ENCODE peak calls at places on chromosomes 12 and 14, in ten cellular contexts. R is cerebellum; X is stimulated activated naive B cell treated with anti-CD40 and anti-IgM and Interleukin-4, amounts not matched to agents 10 μg/mL and 1 μg/mL and 100 μg/mL, for 72 hours; F is effector memory CD8-positive, alpha-beta T cell; B is NCI-H510A treated with DMSO at 0.1 percent for 48 hours; Y is A549; P is foreskin fibroblast; U is HCEC 1CT; G is left ventricle myocardium inferior; E is iPS-NIHi11. M is an unnamed sample.

GRCh38 chr14:41476526-41476925 is 130.2 kb upstream of the LRFN5 start:
- DNase-seq in F (no peak), R (no peak), Y (no peak), U (no peak), E (no peak), G (no peak), X (no peak), B (no peak), P (no peak), M (no peak)

GRCh38 chr12:128959931-128960330 is 106.7 kb downstream of the GLT1D1 start:
- DNase-seq in Y (no peak), G (no peak), P (no peak), B (peak), E (no peak), U (no peak), X (no peak), F (no peak), R (no peak), M (peak)

GRCh38 chr14:59280961-59281360 is 92.5 kb downstream of the DAAM1 start:
- DNase-seq in R (no peak), G (no peak), Y (no peak), B (no peak), E (no peak), P (no peak), X (no peak), U (no peak), F (no peak), M (no peak)

GRCh38 chr12:7241404-7242005 is 52.0 kb downstream of the PEX5 start:
- DNase-seq in B (no peak), R (no peak), G (no peak), Y (no peak), F (no peak), X (no peak), P (peak), U (peak), E (no peak), M (no peak)

GRCh38 chr12:94872671-94873367 is 130.7 kb downstream of the NDUFA12 start:
- DNase-seq in R (peak), B (peak), F (no peak), X (peak), G (no peak), Y (no peak), U (no peak), E (peak), P (no peak), M (no peak)

GRCh38 chr14:34461334-34462131 is 507 bp downstream of the SPTSSA start:
- DNase-seq in F (no peak), B (peak), P (peak), R (peak), U (peak), E (peak), Y (peak), X (peak), G (peak), M (peak)

GRCh38 chr14:73784988-73785313 is 66.7 kb upstream of the PTGR2 start:
- DNase-seq in G (no peak), F (no peak), P (no peak), E (no peak), Y (no peak), U (no peak), X (no peak), R (no peak), B (no peak), M (no peak)

GRCh38 chr12:115886666-115887065 is 390.8 kb downstream of the MED13L start:
- DNase-seq in F (no peak), G (no peak), Y (no peak), P (no peak), B (no peak), X (no peak), E (no peak), R (no peak), U (no peak), M (no peak)

GRCh38 chr12:25052191-25053020 is 103.5 kb upstream of the BCAT1 start:
- DNase-seq in U (no peak), E (no peak), G (no peak), F (peak), P (no peak), B (no peak), R (no peak), X (peak), Y (no peak), M (no peak)

GRCh38 chr12:105741786-105742566 is 396.8 kb downstream of the NUAK1 start:
- DNase-seq in Y (no peak), B (no peak), P (peak), G (peak), E (no peak), U (no peak), R (peak), X (no peak), F (no peak), M (no peak)

GRCh38 chr12:75759196-75759595 is 247.8 kb upstream of the KRR1 start:
- DNase-seq in B (no peak), F (no peak), E (no peak), R (no peak), P (no peak), U (no peak), G (no peak), Y (no peak), X (no peak), M (no peak)

GRCh38 chr12:121794532-121795028 is 1.1 kb upstream of the RHOF start:
- DNase-seq in X (no peak), B (no peak), G (no peak), Y (no peak), E (no peak), F (no peak), P (no peak), U (no peak), R (no peak), M (no peak)

GRCh38 chr12:67772276-67773169 is 124.0 kb downstream of the DYRK2 start:
- DNase-seq in P (no peak), Y (no peak), F (no peak), G (no peak), R (no peak), U (peak), X (no peak), B (peak), E (peak), M (no peak)

GRCh38 chr12:64560395-64561301 is 49.6 kb upstream of the RASSF3 start:
- DNase-seq in Y (peak), G (no peak), X (no peak), R (no peak), F (no peak), P (peak), U (peak), E (peak), B (no peak), M (no peak)

GRCh38 chr12:47722926-47723631 is 2.2 kb downstream of the ENDOU start:
- DNase-seq in B (no peak), X (no peak), R (no peak), E (no peak), P (no peak), Y (no peak), F (no peak), G (no peak), U (no peak), M (no peak)

GRCh38 chr12:52213541-52214420 is 19.3 kb upstream of the KRT7 start:
- DNase-seq in G (peak), R (no peak), U (peak), E (peak), B (peak), F (peak), Y (peak), X (no peak), P (peak), M (peak)

GRCh38 chr12:617304-617915 is 45.8 kb downstream of the NINJ2 start:
- DNase-seq in F (no peak), P (peak), R (no peak), G (peak), B (no peak), U (no peak), X (no peak), E (no peak), Y (no peak), M (no peak)

GRCh38 chr12:20011200-20011599 is 357.1 kb upstream of the PDE3A start:
- DNase-seq in E (no peak), G (no peak), X (no peak), U (no peak), B (peak), R (peak), F (no peak), P (no peak), Y (no peak), M (no peak)